ENCODE peak calls at places on chromosomes 2 and 18, in four cellular contexts. S is ascending aorta, Q is HCT116, D is breast epithelium. Y is an unnamed sample.
A peak's percentile ranks its signal among the peaks of the same experiment; 100 is the strongest.

GRCh38 chr2:38113999-38114708 is 38.2 kb upstream of the CYP1B1 start:
- DNase-seq in S (no peak), Q (no peak), D (no peak), Y (no peak)

GRCh38 chr18:68662779-68663178 is 52.1 kb downstream of the TMX3 start:
- DNase-seq in S (no peak), Q (no peak), D (no peak), Y (no peak)

GRCh38 chr2:12556762-12557161 is 160.0 kb upstream of the TRIB2 start:
- DNase-seq in S (no peak), Q (no peak), D (no peak), Y (no peak)

GRCh38 chr18:53745228-53745967 is 479.1 kb downstream of the MBD2 start:
- DNase-seq in S (no peak), Q (no peak), D (no peak), Y (no peak)

GRCh38 chr2:169693344-169693743 is 861 bp downstream of the CFAP210 start:
- DNase-seq in S (no peak), Q (peak; percentile 7), D (no peak), Y (no peak)

GRCh38 chr2:26238301-26238958 is 6.0 kb downstream of the HADHA start:
- DNase-seq in S (no peak), Q (no peak), D (no peak), Y (no peak)

GRCh38 chr2:68089961-68090360 is 27.2 kb upstream of the C1D start:
- DNase-seq in S (no peak), Q (no peak), D (no peak), Y (no peak)

GRCh38 chr18:58231930-58232329 is 187.9 kb downstream of the NEDD4L start:
- DNase-seq in S (no peak), Q (no peak), D (no peak), Y (no peak)

GRCh38 chr18:8625693-8626092 is 16.5 kb downstream of the RAB12 start:
- DNase-seq in S (no peak), Q (no peak), D (no peak), Y (no peak)

GRCh38 chr18:24930478-24930877 is 421.5 kb downstream of the ZNF521 start:
- DNase-seq in S (no peak), Q (no peak), D (no peak), Y (no peak)

GRCh38 chr2:191631754-191632153 is 46.2 kb upstream of the NABP1 start:
- DNase-seq in S (no peak), Q (no peak), D (peak; percentile 52), Y (no peak)

GRCh38 chr18:9856097-9856496 is 29.7 kb upstream of the TXNDC2 start:
- DNase-seq in S (no peak), Q (no peak), D (no peak), Y (no peak)

GRCh38 chr2:112541315-112542122 is 746 bp upstream of the POLR1B start:
- DNase-seq in S (no peak), Q (no peak), D (peak; percentile 54), Y (peak; percentile 39)

GRCh38 chr2:16943279-16943958 is 277.8 kb upstream of the CYRIA start:
- DNase-seq in S (no peak), Q (no peak), D (no peak), Y (no peak)

GRCh38 chr18:78106946-78107345 is 857.3 kb downstream of the GALR1 start:
- DNase-seq in S (no peak), Q (no peak), D (no peak), Y (no peak)

GRCh38 chr2:101232770-101233169 is 19.9 kb upstream of the CNOT11 start:
- DNase-seq in S (no peak), Q (no peak), D (no peak), Y (no peak)

GRCh38 chr2:104332733-104333132 is 521.2 kb upstream of the POU3F3 start:
- DNase-seq in S (no peak), Q (no peak), D (no peak), Y (no peak)

GRCh38 chr2:241636182-241636982 is 576 bp downstream of the THAP4 start:
- DNase-seq in S (no peak), Q (no peak), D (no peak), Y (peak; percentile 70)

GRCh38 chr2:220962556-220962955 is 609.5 kb downstream of the EPHA4 start:
- DNase-seq in S (no peak), Q (no peak), D (no peak), Y (no peak)

GRCh38 chr2:187617925-187618324 is 63.7 kb upstream of the TFPI start:
- DNase-seq in S (no peak), Q (no peak), D (no peak), Y (no peak)

GRCh38 chr2:20604957-20605381 is 45.9 kb downstream of the HS1BP3 start:
- DNase-seq in S (peak; percentile 5), Q (no peak), D (peak; percentile 37), Y (no peak)

GRCh38 chr2:10371441-10372194 is 68.9 kb downstream of the HPCAL1 start:
- DNase-seq in S (no peak), Q (no peak), D (no peak), Y (no peak)

GRCh38 chr2:176085861-176086771 is 2.4 kb upstream of the EVX2 start:
- DNase-seq in S (no peak), Q (peak; percentile 13), D (no peak), Y (no peak)

GRCh38 chr2:189751080-189751658 is 11.4 kb downstream of the OSGEPL1 start:
- DNase-seq in S (no peak), Q (peak; percentile 15), D (no peak), Y (no peak)

GRCh38 chr2:213306320-213306942 is 22.2 kb downstream of the SPAG16 start:
- DNase-seq in S (no peak), Q (no peak), D (no peak), Y (no peak)

GRCh38 chr18:79875931-79876461 is 75.5 kb downstream of the SLC66A2 start:
- DNase-seq in S (no peak), Q (no peak), D (no peak), Y (no peak)

GRCh38 chr18:11689972-11690570 is 1.0 kb downstream of the GNAL start:
- DNase-seq in S (no peak), Q (no peak), D (no peak), Y (no peak)
- H3K4me3 ChIP-seq in S (peak overlapping the region; percentile 57), Q (peak overlapping the region; percentile 53), D (peak overlapping the region; percentile 92), Y (no peak overlapping the region)

DNA sequence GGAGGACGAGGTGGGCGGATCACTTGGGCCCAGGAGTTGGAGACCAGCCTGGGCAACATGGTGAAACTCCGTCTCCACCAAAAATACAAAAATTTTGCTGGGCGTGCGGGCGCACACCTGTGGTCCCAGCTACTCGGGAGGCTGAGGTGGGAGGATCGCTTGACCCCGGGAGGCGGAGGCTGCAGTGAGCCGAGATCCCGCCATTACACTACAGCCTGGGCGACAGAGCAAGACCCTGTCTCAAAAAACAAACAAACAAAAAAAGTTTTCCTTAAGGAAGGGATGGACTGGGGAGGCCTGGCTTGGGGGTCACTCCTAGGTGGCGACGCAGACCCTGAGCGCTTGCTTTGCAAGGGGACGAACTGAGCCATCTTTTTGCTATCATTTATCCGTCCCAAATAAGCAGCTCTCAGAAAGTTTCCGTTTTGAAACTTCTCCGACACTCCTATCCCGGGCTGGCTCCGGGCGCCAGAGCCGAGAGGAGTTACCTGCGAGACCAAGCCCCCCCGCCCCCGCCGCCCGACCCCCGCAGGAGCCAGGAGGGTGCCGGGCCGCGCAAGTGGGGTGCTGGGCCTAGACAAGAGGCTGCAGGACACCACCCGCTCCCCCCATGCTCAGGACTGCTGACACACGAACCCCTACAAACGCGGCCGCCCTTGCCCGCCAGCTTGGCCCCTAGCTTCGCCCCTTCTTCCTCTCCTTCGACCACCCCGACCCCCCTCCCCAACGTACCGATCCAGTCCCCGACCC is 707 bp downstream of the PLA2R1 start:
- DNase-seq in S (no peak), Q (no peak), D (no peak), Y (no peak)
- H3K4me3 ChIP-seq in S (peak overlapping the region; percentile 66), Q (peak overlapping the region; percentile 40), D (peak overlapping the region; percentile 74), Y (no peak overlapping the region)

GRCh38 chr18:45828917-45829811 is 3.7 kb downstream of the SIGLEC15 start:
- DNase-seq in S (no peak), Q (no peak), D (no peak), Y (no peak)
- H3K4me3 ChIP-seq in S (no peak overlapping the region), Q (no peak overlapping the region), D (no peak overlapping the region), Y (no peak overlapping the region)

DNA sequence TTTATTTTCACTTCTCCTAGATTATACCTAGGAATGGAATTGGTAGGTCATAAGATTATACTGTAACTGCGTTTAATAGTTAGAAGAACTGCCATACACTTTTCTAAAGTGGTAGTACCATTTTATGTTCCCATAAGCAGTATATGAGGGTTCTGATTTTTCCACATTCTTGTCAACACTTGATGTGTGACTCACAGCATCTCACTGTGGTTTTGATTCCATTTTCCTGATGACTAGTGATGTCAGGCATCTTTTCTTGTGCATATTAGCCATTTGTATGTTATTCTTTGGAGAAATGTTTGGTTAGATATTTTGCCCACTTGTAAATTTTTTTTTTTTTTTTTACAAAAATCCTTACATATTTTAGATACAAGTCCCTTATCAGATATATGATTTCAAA is 2.3 kb downstream of the DCAF17 start:
- DNase-seq in S (no peak), Q (no peak), D (no peak), Y (no peak)
- H3K4me3 ChIP-seq in S (no peak overlapping the region), Q (no peak overlapping the region), D (no peak overlapping the region), Y (no peak overlapping the region)

GRCh38 chr2:45006041-45006941 is 3.0 kb downstream of the SIX2 start:
- DNase-seq in S (no peak), Q (no peak), D (no peak), Y (no peak)

GRCh38 chr2:45005261-45006002 is 3.8 kb downstream of the SIX2 start:
- DNase-seq in S (no peak), Q (no peak), D (no peak), Y (no peak)

GRCh38 chr2:45002661-45003210 is 6.5 kb downstream of the SIX2 start:
- DNase-seq in S (no peak), Q (no peak), D (no peak), Y (no peak)

GRCh38 chr2:45003586-45004568 is 5.4 kb downstream of the SIX2 start:
- DNase-seq in S (no peak), Q (no peak), D (no peak), Y (no peak)

GRCh38 chr2:45004569-45005181 is 4.6 kb downstream of the SIX2 start:
- DNase-seq in S (no peak), Q (no peak), D (no peak), Y (no peak)
- H3K4me3 ChIP-seq in S (no peak overlapping the region), Q (no peak overlapping the region), D (peak overlapping the region; percentile 55), Y (no peak overlapping the region)

DNA sequence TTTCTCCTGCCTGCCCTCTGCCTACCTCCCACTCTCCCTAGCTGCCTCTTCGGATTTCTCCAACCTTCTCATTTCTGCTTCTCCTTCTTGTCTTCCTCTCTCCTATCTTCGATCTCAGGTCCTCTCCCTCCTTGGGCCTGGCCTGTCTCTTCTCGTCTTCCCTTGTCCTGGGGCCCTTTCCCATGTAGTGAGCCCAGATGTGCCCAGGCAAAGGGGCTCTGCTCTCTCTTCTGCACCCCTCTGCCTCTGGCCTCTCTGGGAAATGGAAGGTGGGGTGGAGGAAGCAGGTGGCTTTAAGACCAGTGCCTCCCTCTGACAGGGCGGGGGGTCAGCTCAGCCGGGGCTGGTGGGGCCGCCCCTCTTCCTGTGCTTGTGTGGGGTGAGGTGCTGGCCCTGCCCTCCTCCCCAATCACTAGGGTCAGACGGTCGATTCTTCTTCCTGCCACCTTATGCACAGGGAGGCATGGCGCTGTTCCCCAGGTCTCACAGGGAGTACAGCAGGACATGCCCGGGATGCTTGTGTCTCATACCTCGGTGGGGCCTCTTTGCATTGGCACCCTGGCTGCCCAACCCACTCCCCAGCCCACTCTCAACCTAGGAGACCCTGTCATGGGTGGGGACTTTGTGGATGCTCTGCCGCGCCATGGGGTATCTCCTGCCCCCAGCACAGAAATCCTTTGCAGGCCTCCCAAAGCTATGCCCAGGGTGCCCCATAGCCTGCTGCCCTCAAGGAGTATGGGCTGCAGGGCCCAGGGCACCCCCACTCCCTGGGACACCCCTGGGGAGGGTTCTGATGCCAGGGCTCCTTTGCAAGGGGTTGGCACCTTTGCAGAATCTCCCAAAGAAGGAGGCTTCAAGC is 213.8 kb upstream of the HAAO start:
- DNase-seq in S (no peak), Q (no peak), D (no peak), Y (no peak)
- H3K4me3 ChIP-seq in S (no peak overlapping the region), Q (no peak overlapping the region), D (no peak overlapping the region), Y (no peak overlapping the region)